ENCODE peak calls at places on chromosomes 11 and 22, in seven cellular contexts. W, S, V, H, G, A and C are unnamed samples. For H3K36me3, the result is how much of the 10 kb centered on the place peaks cover.

GRCh38 chr11:8808226-8808585 is 102.8 kb upstream of the AKIP1 start:
- DNase-seq in W (no peak), H (no peak), V (no peak), S (peak), G (no peak), A (no peak), C (no peak)

GRCh38 chr22:48567213-48567975 is 1260.3 kb downstream of the BRD1 start:
- DNase-seq in S (no peak), H (no peak), A (peak), V (peak), G (no peak), W (no peak), C (no peak)

GRCh38 chr22:49784630-49784971 is 43.1 kb downstream of the BRD1 start:
- DNase-seq in H (no peak), A (no peak), V (no peak), W (no peak), S (no peak), G (no peak), C (no peak)

GRCh38 chr11:67286621-67287333 is 2.3 kb upstream of the ANKRD13D start:
- DNase-seq in S (no peak), W (no peak), V (no peak), H (no peak), G (no peak), A (peak), C (no peak)

GRCh38 chr11:12702999-12703453 is 28.8 kb downstream of the TEAD1 start:
- DNase-seq in S (peak), A (no peak), H (no peak), G (no peak), V (no peak), W (no peak), C (no peak)

GRCh38 chr22:45994516-45995404 is 17.8 kb upstream of the WNT7B start:
- DNase-seq in V (peak), S (peak), H (peak), G (peak), A (peak), W (peak), C (no peak)

GRCh38 chr11:1228921-1229451 is 6.1 kb downstream of the MUC5B start:
- DNase-seq in H (no peak), G (peak), S (peak), W (no peak), A (no peak), V (no peak), C (no peak)

GRCh38 chr11:129973809-129974208 is 28.8 kb downstream of the PRDM10 start:
- DNase-seq in S (peak), H (peak), A (peak), W (no peak), V (no peak), G (no peak), C (no peak)

GRCh38 chr22:36769541-36769940 is 6.4 kb downstream of the IFT27 start:
- DNase-seq in G (no peak), S (no peak), A (no peak), H (no peak), V (no peak), W (no peak), C (no peak)

GRCh38 chr11:9656864-9657263 is 7.0 kb upstream of the SWAP70 start:
- DNase-seq in V (no peak), A (no peak), G (no peak), H (no peak), S (peak), W (no peak), C (no peak)

GRCh38 chr22:36368359-36368983 is 19.3 kb downstream of the MYH9 start:
- DNase-seq in S (peak), A (no peak), H (peak), G (peak), V (peak), W (peak), C (no peak)

GRCh38 chr11:86206296-86206695 is 38.3 kb upstream of the EED start:
- DNase-seq in W (no peak), H (no peak), A (no peak), G (no peak), S (no peak), V (no peak), C (no peak)

GRCh38 chr11:6505577-6506240 is 8.6 kb downstream of the DNHD1 start:
- DNase-seq in A (no peak), H (peak), G (no peak), V (peak), S (no peak), W (peak), C (no peak)

GRCh38 chr11:11148598-11148997 is 204.5 kb downstream of the CSNK2A3 start:
- DNase-seq in H (peak), W (no peak), A (no peak), G (no peak), V (no peak), S (peak), C (no peak)

GRCh38 chr11:11146830-11147229 is 206.2 kb downstream of the CSNK2A3 start:
- DNase-seq in H (no peak), G (no peak), A (no peak), S (peak), W (no peak), V (no peak), C (no peak)

GRCh38 chr11:11143849-11144248 is 209.2 kb downstream of the CSNK2A3 start:
- DNase-seq in G (no peak), S (no peak), A (no peak), V (no peak), W (no peak), H (no peak), C (no peak)

GRCh38 chr11:11149671-11150459 is 203.2 kb downstream of the CSNK2A3 start:
- DNase-seq in G (peak), H (no peak), A (no peak), W (no peak), V (no peak), S (peak), C (no peak)

DNA sequence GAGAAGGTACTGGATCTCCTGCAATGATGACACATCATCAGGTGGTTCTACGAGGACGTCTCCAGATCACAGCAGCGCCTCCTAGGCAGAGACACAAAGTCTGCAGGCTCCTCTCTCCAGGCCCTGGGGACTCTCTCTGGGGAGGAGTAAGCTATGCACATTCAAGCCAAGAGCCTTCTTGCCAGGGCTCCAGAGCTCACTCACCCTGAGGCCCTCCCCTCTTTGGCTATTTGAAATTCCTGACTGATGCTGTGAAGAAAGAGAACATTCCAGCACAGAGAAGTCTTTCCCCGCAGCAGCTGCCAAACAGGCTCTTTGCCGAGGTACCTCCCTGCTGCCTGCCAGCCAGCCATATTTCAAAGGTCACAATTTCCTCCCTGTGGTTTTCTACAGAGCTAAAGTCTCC is 204.9 kb downstream of the CSNK2A3 start:
- DNase-seq in A (peak), G (no peak), H (peak), W (peak), S (peak), V (peak), C (no peak)
- H3K27ac ChIP-seq in A (peak), G (no peak), H (no peak), W (no peak), S (no peak), V (peak), C (peak)

GRCh38 chr11:61150656-61151544 is 10.3 kb downstream of the VPS37C start:
- DNase-seq in W (no peak), A (peak), V (no peak), S (no peak), G (no peak), H (no peak), C (no peak)
- H3K36me3 ChIP-seq in W (under half), A (under half), V (under half), S (under half), G (under half), H (under half), C (under half)

GRCh38 chr11:33634291-33634834 is 66.3 kb downstream of the C11orf91 start:
- DNase-seq in V (peak), G (no peak), A (no peak), S (no peak), H (no peak), W (peak), C (no peak)

GRCh38 chr11:33635161-33635560 is 65.5 kb downstream of the C11orf91 start:
- DNase-seq in V (peak), G (no peak), H (no peak), A (no peak), S (no peak), W (peak), C (no peak)

GRCh38 chr11:33630936-33631748 is 69.5 kb downstream of the C11orf91 start:
- DNase-seq in H (no peak), S (no peak), W (peak), A (no peak), G (no peak), V (peak), C (no peak)

GRCh38 chr11:33633251-33634003 is 67.2 kb downstream of the C11orf91 start:
- DNase-seq in A (no peak), G (no peak), S (peak), W (peak), H (peak), V (peak), C (no peak)

DNA sequence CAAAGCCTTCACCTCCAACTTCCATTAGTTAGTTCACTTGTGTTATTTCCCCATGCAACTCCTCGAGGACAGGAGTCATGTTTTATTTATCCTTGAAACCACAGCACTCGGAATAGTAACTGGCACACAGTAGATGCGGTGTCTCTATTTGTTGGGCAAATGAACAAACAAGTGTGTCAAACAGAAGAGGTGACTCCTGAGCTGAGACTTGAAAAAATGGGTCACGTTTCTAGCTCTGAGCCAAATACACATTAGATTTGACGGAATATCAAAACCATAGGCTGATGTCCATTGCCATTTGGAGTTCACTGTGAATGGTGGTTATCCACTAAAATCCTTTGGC is 68.9 kb downstream of the C11orf91 start:
- DNase-seq in A (no peak), W (no peak), G (no peak), H (no peak), V (no peak), S (no peak), C (no peak)
- H3K27ac ChIP-seq in A (no peak), W (peak), G (no peak), H (no peak), V (no peak), S (no peak), C (peak)

DNA sequence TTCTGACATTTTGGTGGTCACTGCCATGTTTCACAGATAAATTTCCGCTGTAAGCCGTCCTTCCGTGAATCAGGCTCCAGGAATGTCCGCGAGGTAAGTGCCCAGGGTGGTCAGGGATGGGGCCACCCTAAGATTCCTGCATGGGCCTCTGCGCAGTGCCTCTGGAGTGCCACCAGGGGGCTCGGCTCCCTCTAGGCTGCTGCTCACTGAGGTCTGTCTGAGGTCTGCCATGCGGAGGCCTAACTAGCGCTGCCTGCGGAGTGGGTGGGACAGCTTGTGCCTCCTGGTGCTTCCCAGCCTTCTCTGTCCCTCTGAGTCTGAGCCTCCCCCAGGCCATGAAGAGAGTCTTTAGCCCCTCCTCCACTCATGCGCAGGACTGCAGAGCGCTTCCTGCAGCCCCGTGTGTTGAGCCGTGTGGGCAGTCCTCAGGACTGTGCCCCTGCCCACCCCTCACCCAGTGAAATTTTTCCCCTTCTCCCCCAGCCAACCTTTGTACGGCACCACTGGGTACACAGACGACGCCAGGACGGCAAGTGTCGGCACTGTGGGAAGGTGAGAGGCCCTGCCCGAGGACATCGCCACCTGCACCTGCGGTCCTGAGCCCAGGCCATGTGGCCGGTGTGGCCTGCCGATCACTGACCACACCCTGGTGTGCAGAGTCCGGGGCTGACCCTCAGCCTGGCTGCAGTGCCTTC is 11.9 kb upstream of the MDK start:
- DNase-seq in H (peak), G (peak), A (no peak), S (peak), V (peak), W (peak), C (no peak)
- H3K36me3 ChIP-seq in H (under half), G (half or more), A (half or more), S (under half), V (under half), W (under half), C (under half)

DNA sequence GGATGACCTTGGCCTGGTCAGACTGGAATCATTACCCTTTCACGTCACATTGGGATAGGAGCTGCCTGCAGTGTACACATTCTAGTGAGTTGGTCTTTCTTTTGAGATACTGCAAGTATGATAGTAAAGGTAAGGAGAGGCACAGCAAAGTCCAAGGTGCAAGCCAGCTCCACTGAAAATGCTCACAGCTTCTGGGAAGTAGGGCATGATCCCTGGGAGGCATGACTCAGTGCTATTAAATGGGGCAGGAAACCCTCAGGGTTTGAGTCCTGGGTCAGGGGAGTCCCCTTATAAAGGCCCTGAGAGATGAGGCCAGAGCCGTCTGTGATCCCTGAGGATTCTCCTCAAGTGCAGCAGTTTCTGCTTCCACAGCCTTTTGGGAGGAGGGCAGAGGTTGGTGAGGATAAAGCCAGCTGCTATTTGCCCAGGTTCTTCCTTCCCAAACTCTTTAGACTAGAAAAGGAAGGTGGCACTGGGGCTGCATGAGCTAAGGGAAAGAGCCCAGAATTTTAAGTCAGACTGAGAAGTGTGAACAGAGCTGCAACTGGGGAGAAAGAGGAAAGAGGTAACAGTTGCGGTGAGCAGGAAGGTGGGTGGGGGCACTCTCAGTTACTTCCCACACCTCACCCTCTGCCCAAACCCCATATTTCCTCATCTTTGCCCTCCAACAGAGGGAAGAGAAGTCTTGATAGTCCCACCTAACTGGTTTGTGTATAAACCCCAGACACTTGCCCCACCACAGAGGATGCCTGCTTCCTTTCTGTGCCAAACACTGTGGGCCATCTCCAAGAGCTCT is 14.4 kb upstream of the OR52K1 start:
- DNase-seq in S (no peak), V (no peak), W (no peak), G (no peak), H (no peak), A (no peak), C (no peak)
- H3K27ac ChIP-seq in S (no peak), V (no peak), W (no peak), G (no peak), H (no peak), A (no peak), C (no peak)

GRCh38 chr11:74948898-74949747 is at the start of the genes SPCS2 and XRRA1:
- DNase-seq in H (peak), A (peak), G (peak), V (peak), W (peak), S (peak), C (peak)

GRCh38 chr11:74949748-74950127 is 672 bp downstream of the SPCS2 start:
- DNase-seq in G (no peak), H (peak), S (no peak), V (peak), A (no peak), W (no peak), C (no peak)

GRCh38 chr11:74948546-74948897 is 369 bp downstream of the XRRA1 start:
- DNase-seq in A (no peak), W (no peak), H (no peak), V (peak), S (no peak), G (no peak), C (no peak)

GRCh38 chr11:74951241-74951640 is 2.2 kb downstream of the SPCS2 start:
- DNase-seq in W (no peak), G (no peak), S (no peak), H (no peak), V (no peak), A (no peak), C (no peak)

GRCh38 chr11:74950374-74950969 is 1.4 kb downstream of the SPCS2 start:
- DNase-seq in S (no peak), G (no peak), W (no peak), V (no peak), A (no peak), H (no peak), C (no peak)
- H3K36me3 ChIP-seq in S (under half), G (under half), W (under half), V (under half), A (under half), H (under half), C (under half)

GRCh38 chr22:32417906-32418305 is 5.9 kb upstream of the RTCB start:
- DNase-seq in S (no peak), V (no peak), A (no peak), H (no peak), G (no peak), W (no peak), C (no peak)
- H3K27ac ChIP-seq in S (no peak), V (no peak), A (no peak), H (no peak), G (no peak), W (no peak), C (no peak)